ENCODE peak calls at places on chromosomes 12 and 14, in seven cellular contexts. One of them, this sample, is unnamed.

GRCh38 chr12:1590083-1590979 is 4.0 kb downstream of the FBXL14 start:
- DNase-seq in H7: peak
- DNase-seq in GM06990: no peak
- DNase-seq in left ventricle myocardium inferior: no peak
- DNase-seq in CD8-positive, alpha-beta T cell: no peak
- DNase-seq in tibial nerve: no peak
- DNase-seq in upper lobe of left lung: no peak
- DNase-seq in this sample: no peak

GRCh38 chr12:14960548-14961465 is 594 bp downstream of the ARHGDIB start:
- DNase-seq in H7: no peak
- DNase-seq in GM06990: peak
- DNase-seq in left ventricle myocardium inferior: peak
- DNase-seq in CD8-positive, alpha-beta T cell: peak
- DNase-seq in tibial nerve: no peak
- DNase-seq in upper lobe of left lung: peak
- DNase-seq in this sample: peak

GRCh38 chr14:106268013-106268727 is 741.8 kb downstream of the TMEM121 start:
- DNase-seq in H7: no peak
- DNase-seq in GM06990: peak
- DNase-seq in left ventricle myocardium inferior: no peak
- DNase-seq in CD8-positive, alpha-beta T cell: peak
- DNase-seq in tibial nerve: no peak
- DNase-seq in upper lobe of left lung: peak
- DNase-seq in this sample: no peak

GRCh38 chr12:110436231-110436630 is 13.9 kb downstream of the ARPC3 start:
- DNase-seq in H7: no peak
- DNase-seq in GM06990: no peak
- DNase-seq in left ventricle myocardium inferior: no peak
- DNase-seq in CD8-positive, alpha-beta T cell: no peak
- DNase-seq in tibial nerve: no peak
- DNase-seq in upper lobe of left lung: no peak
- DNase-seq in this sample: no peak

GRCh38 chr12:28172434-28173030 is 17.7 kb upstream of the CCDC91 start:
- DNase-seq in H7: peak
- DNase-seq in GM06990: no peak
- DNase-seq in left ventricle myocardium inferior: no peak
- DNase-seq in CD8-positive, alpha-beta T cell: no peak
- DNase-seq in tibial nerve: no peak
- DNase-seq in upper lobe of left lung: no peak
- DNase-seq in this sample: no peak

GRCh38 chr12:100539209-100539608 is 34.3 kb upstream of the GAS2L3 start:
- DNase-seq in H7: peak
- DNase-seq in GM06990: no peak
- DNase-seq in left ventricle myocardium inferior: no peak
- DNase-seq in CD8-positive, alpha-beta T cell: no peak
- DNase-seq in tibial nerve: no peak
- DNase-seq in upper lobe of left lung: no peak
- DNase-seq in this sample: no peak

GRCh38 chr14:91280129-91280528 is 35.6 kb upstream of the GPR68 start:
- DNase-seq in H7: no peak
- DNase-seq in GM06990: no peak
- DNase-seq in left ventricle myocardium inferior: no peak
- DNase-seq in CD8-positive, alpha-beta T cell: no peak
- DNase-seq in tibial nerve: no peak
- DNase-seq in upper lobe of left lung: no peak
- DNase-seq in this sample: no peak

GRCh38 chr14:96274122-96274910 is 18.3 kb downstream of the BDKRB1 start:
- DNase-seq in H7: no peak
- DNase-seq in GM06990: no peak
- DNase-seq in left ventricle myocardium inferior: no peak
- DNase-seq in CD8-positive, alpha-beta T cell: no peak
- DNase-seq in tibial nerve: no peak
- DNase-seq in upper lobe of left lung: no peak
- DNase-seq in this sample: no peak

GRCh38 chr12:110689002-110689600 is at the start of gene HVCN1:
- DNase-seq in H7: peak
- DNase-seq in GM06990: peak
- DNase-seq in left ventricle myocardium inferior: peak
- DNase-seq in CD8-positive, alpha-beta T cell: peak
- DNase-seq in tibial nerve: peak
- DNase-seq in upper lobe of left lung: peak
- DNase-seq in this sample: peak

GRCh38 chr14:51328942-51329350 is 88.9 kb downstream of the TMX1 start:
- DNase-seq in H7: no peak
- DNase-seq in GM06990: no peak
- DNase-seq in left ventricle myocardium inferior: no peak
- DNase-seq in CD8-positive, alpha-beta T cell: no peak
- DNase-seq in tibial nerve: no peak
- DNase-seq in upper lobe of left lung: no peak
- DNase-seq in this sample: no peak

GRCh38 chr12:130546494-130546893 is 169.6 kb downstream of the RIMBP2 start:
- DNase-seq in H7: no peak
- DNase-seq in GM06990: no peak
- DNase-seq in left ventricle myocardium inferior: no peak
- DNase-seq in CD8-positive, alpha-beta T cell: no peak
- DNase-seq in tibial nerve: no peak
- DNase-seq in upper lobe of left lung: no peak
- DNase-seq in this sample: no peak

GRCh38 chr12:19869413-19869812 is 430.1 kb downstream of the AEBP2 start:
- DNase-seq in H7: no peak
- DNase-seq in GM06990: no peak
- DNase-seq in left ventricle myocardium inferior: no peak
- DNase-seq in CD8-positive, alpha-beta T cell: no peak
- DNase-seq in tibial nerve: no peak
- DNase-seq in upper lobe of left lung: no peak
- DNase-seq in this sample: no peak

GRCh38 chr14:102560436-102561261 is 31.8 kb upstream of the RCOR1 start:
- DNase-seq in H7: no peak
- DNase-seq in GM06990: no peak
- DNase-seq in left ventricle myocardium inferior: no peak
- DNase-seq in CD8-positive, alpha-beta T cell: no peak
- DNase-seq in tibial nerve: no peak
- DNase-seq in upper lobe of left lung: no peak
- DNase-seq in this sample: no peak

GRCh38 chr14:65077318-65077717 is 25.0 kb downstream of the MAX start:
- DNase-seq in H7: peak
- DNase-seq in GM06990: no peak
- DNase-seq in left ventricle myocardium inferior: no peak
- DNase-seq in CD8-positive, alpha-beta T cell: no peak
- DNase-seq in tibial nerve: no peak
- DNase-seq in upper lobe of left lung: no peak
- DNase-seq in this sample: no peak

GRCh38 chr14:92783813-92784431 is 10.2 kb upstream of the GOLGA5 start:
- DNase-seq in H7: peak
- DNase-seq in GM06990: peak
- DNase-seq in left ventricle myocardium inferior: no peak
- DNase-seq in CD8-positive, alpha-beta T cell: peak
- DNase-seq in tibial nerve: no peak
- DNase-seq in upper lobe of left lung: no peak
- DNase-seq in this sample: no peak

GRCh38 chr14:101963052-101963451 is 1.3 kb upstream of the DYNC1H1 start:
- DNase-seq in H7: no peak
- DNase-seq in GM06990: no peak
- DNase-seq in left ventricle myocardium inferior: no peak
- DNase-seq in CD8-positive, alpha-beta T cell: no peak
- DNase-seq in tibial nerve: no peak
- DNase-seq in upper lobe of left lung: no peak
- DNase-seq in this sample: no peak

GRCh38 chr12:65911321-65911720 is 87.0 kb downstream of the HMGA2 start:
- DNase-seq in H7: no peak
- DNase-seq in GM06990: no peak
- DNase-seq in left ventricle myocardium inferior: no peak
- DNase-seq in CD8-positive, alpha-beta T cell: no peak
- DNase-seq in tibial nerve: no peak
- DNase-seq in upper lobe of left lung: no peak
- DNase-seq in this sample: no peak

GRCh38 chr14:103613517-103613916 is 15.5 kb upstream of the KLC1 start:
- DNase-seq in H7: no peak
- DNase-seq in GM06990: no peak
- DNase-seq in left ventricle myocardium inferior: no peak
- DNase-seq in CD8-positive, alpha-beta T cell: no peak
- DNase-seq in tibial nerve: no peak
- DNase-seq in upper lobe of left lung: no peak
- DNase-seq in this sample: no peak

GRCh38 chr14:103611215-103611614 is 17.8 kb upstream of the KLC1 start:
- DNase-seq in H7: no peak
- DNase-seq in GM06990: no peak
- DNase-seq in left ventricle myocardium inferior: no peak
- DNase-seq in CD8-positive, alpha-beta T cell: no peak
- DNase-seq in tibial nerve: no peak
- DNase-seq in upper lobe of left lung: no peak
- DNase-seq in this sample: no peak

GRCh38 chr14:103607039-103607668 is 21.9 kb upstream of the KLC1 start:
- DNase-seq in H7: peak
- DNase-seq in GM06990: peak
- DNase-seq in left ventricle myocardium inferior: peak
- DNase-seq in CD8-positive, alpha-beta T cell: peak
- DNase-seq in tibial nerve: peak
- DNase-seq in upper lobe of left lung: peak
- DNase-seq in this sample: peak

GRCh38 chr14:103604620-103605019 is 24.4 kb upstream of the KLC1 start:
- DNase-seq in H7: peak
- DNase-seq in GM06990: no peak
- DNase-seq in left ventricle myocardium inferior: no peak
- DNase-seq in CD8-positive, alpha-beta T cell: no peak
- DNase-seq in tibial nerve: no peak
- DNase-seq in upper lobe of left lung: no peak
- DNase-seq in this sample: no peak

GRCh38 chr14:103607822-103608221 is 21.2 kb upstream of the KLC1 start:
- DNase-seq in H7: peak
- DNase-seq in GM06990: no peak
- DNase-seq in left ventricle myocardium inferior: no peak
- DNase-seq in CD8-positive, alpha-beta T cell: no peak
- DNase-seq in tibial nerve: no peak
- DNase-seq in upper lobe of left lung: no peak
- DNase-seq in this sample: no peak
- H3K4me3 ChIP-seq in H7: no peak
- H3K4me3 ChIP-seq in GM06990: no peak
- H3K4me3 ChIP-seq in left ventricle myocardium inferior: peak
- H3K4me3 ChIP-seq in CD8-positive, alpha-beta T cell: peak
- H3K4me3 ChIP-seq in tibial nerve: no peak
- H3K4me3 ChIP-seq in upper lobe of left lung: no peak
- H3K4me3 ChIP-seq in this sample: peak

GRCh38 chr14:77025744-77026165 is 2.8 kb downstream of the IRF2BPL start:
- DNase-seq in H7: peak
- DNase-seq in GM06990: no peak
- DNase-seq in left ventricle myocardium inferior: peak
- DNase-seq in CD8-positive, alpha-beta T cell: no peak
- DNase-seq in tibial nerve: no peak
- DNase-seq in upper lobe of left lung: no peak
- DNase-seq in this sample: peak

GRCh38 chr14:77023001-77023996 is 5.2 kb downstream of the IRF2BPL start:
- DNase-seq in H7: peak
- DNase-seq in GM06990: no peak
- DNase-seq in left ventricle myocardium inferior: no peak
- DNase-seq in CD8-positive, alpha-beta T cell: no peak
- DNase-seq in tibial nerve: no peak
- DNase-seq in upper lobe of left lung: peak
- DNase-seq in this sample: no peak

GRCh38 chr14:77022219-77022852 is 6.2 kb downstream of the IRF2BPL start:
- DNase-seq in H7: no peak
- DNase-seq in GM06990: peak
- DNase-seq in left ventricle myocardium inferior: no peak
- DNase-seq in CD8-positive, alpha-beta T cell: no peak
- DNase-seq in tibial nerve: no peak
- DNase-seq in upper lobe of left lung: no peak
- DNase-seq in this sample: no peak

GRCh38 chr14:77026166-77026929 is 2.2 kb downstream of the IRF2BPL start:
- DNase-seq in H7: peak
- DNase-seq in GM06990: no peak
- DNase-seq in left ventricle myocardium inferior: peak
- DNase-seq in CD8-positive, alpha-beta T cell: no peak
- DNase-seq in tibial nerve: no peak
- DNase-seq in upper lobe of left lung: no peak
- DNase-seq in this sample: peak

DNA sequence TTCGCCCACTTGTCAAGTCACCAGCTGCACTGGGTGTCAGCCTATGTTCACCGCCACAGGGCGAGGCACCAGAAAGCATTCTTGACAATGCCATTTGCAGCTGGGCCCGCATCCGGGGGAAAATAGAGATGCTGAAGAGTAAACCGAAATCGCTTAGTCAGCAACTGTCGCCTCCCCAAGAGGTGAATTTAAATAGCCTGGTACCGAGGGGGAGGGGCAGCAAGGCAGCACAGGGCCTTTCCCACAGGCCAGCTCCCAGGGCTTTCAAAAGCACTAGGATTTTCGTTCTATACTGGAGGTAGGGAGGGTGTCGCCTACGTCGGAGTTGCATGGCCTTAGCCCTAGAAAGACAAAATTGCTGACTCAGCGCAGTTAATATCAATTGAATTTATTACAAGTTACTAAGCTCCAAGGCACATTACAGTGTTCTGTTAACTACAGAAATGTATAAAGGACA is 4.3 kb downstream of the IRF2BPL start:
- DNase-seq in H7: peak
- DNase-seq in GM06990: no peak
- DNase-seq in left ventricle myocardium inferior: peak
- DNase-seq in CD8-positive, alpha-beta T cell: peak
- DNase-seq in tibial nerve: no peak
- DNase-seq in upper lobe of left lung: peak
- DNase-seq in this sample: no peak
- H3K4me3 ChIP-seq in H7: peak
- H3K4me3 ChIP-seq in GM06990: peak
- H3K4me3 ChIP-seq in left ventricle myocardium inferior: peak
- H3K4me3 ChIP-seq in CD8-positive, alpha-beta T cell: no peak
- H3K4me3 ChIP-seq in tibial nerve: peak
- H3K4me3 ChIP-seq in upper lobe of left lung: no peak
- H3K4me3 ChIP-seq in this sample: peak

GRCh38 chr12:77107121-77107520 is 41.8 kb upstream of the E2F7 start:
- DNase-seq in H7: peak
- DNase-seq in GM06990: no peak
- DNase-seq in left ventricle myocardium inferior: no peak
- DNase-seq in CD8-positive, alpha-beta T cell: no peak
- DNase-seq in tibial nerve: no peak
- DNase-seq in upper lobe of left lung: no peak
- DNase-seq in this sample: no peak
- H3K4me3 ChIP-seq in H7: no peak
- H3K4me3 ChIP-seq in GM06990: no peak
- H3K4me3 ChIP-seq in left ventricle myocardium inferior: no peak
- H3K4me3 ChIP-seq in CD8-positive, alpha-beta T cell: no peak
- H3K4me3 ChIP-seq in tibial nerve: no peak
- H3K4me3 ChIP-seq in upper lobe of left lung: no peak
- H3K4me3 ChIP-seq in this sample: no peak

DNA sequence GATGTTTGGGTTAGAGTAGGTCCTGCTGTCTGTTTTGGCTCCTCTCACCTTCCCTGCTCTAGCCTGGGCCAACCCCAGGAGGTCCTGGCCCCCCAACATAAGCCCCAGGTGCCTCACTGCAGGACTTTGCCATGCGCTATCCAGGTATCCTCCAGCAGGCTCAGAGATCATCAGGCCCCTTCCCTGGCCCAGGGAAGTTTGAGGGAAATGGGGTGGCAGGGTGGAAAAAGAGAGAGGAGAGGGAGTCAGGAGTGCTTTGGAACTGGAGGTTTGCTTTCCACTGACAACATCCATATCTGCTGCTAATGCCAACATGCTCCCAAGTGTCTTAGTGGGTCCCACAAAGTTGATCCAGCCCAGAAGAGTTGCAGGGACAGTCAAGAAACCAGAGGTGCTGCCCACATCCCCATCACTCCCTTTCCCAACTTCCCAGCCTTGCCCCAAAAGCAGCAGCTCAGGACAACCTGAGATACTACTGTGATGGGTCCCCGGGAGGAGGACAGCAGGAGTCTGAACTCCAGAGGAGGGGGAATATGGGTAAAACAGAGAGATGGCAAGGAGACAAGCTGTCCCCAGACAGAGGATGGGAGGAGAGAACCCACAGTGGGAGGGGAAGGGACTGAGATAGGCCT is 677 bp downstream of the TNS2 start:
- DNase-seq in H7: peak
- DNase-seq in GM06990: no peak
- DNase-seq in left ventricle myocardium inferior: no peak
- DNase-seq in CD8-positive, alpha-beta T cell: no peak
- DNase-seq in tibial nerve: peak
- DNase-seq in upper lobe of left lung: no peak
- DNase-seq in this sample: peak
- H3K4me3 ChIP-seq in H7: peak
- H3K4me3 ChIP-seq in GM06990: no peak
- H3K4me3 ChIP-seq in left ventricle myocardium inferior: peak
- H3K4me3 ChIP-seq in CD8-positive, alpha-beta T cell: no peak
- H3K4me3 ChIP-seq in tibial nerve: peak
- H3K4me3 ChIP-seq in upper lobe of left lung: peak
- H3K4me3 ChIP-seq in this sample: peak